ENCODE peak calls at places on chromosomes 4 and X, in six cellular contexts. X, U, B, G, O and E are unnamed samples.
A peak's percentile ranks its signal among the peaks of the same experiment; 100 is the strongest.

GRCh38 chr4:56958111-56958517 is 19.3 kb downstream of the NOA1 start:
- DNase-seq in G (no peak), B (no peak), X (no peak), O (no peak), U (no peak), E (no peak)

GRCh38 chr4:159227984-159228383 is 125.1 kb downstream of the RAPGEF2 start:
- DNase-seq in U (no peak), B (no peak), G (no peak), X (no peak), O (peak; percentile 3), E (no peak)

GRCh38 chr4:130722370-130722769 is 1626.4 kb downstream of the C4orf33 start:
- DNase-seq in B (no peak), G (no peak), O (no peak), U (no peak), X (no peak), E (no peak)

GRCh38 chr4:20544645-20545044 is 155.6 kb upstream of the PACRGL start:
- DNase-seq in X (no peak), O (peak; percentile 14), U (peak; percentile 10), B (no peak), G (no peak), E (no peak)

GRCh38 chr4:16196482-16197393 is 29.5 kb downstream of the TAPT1 start:
- DNase-seq in U (no peak), G (peak; percentile 21), X (no peak), O (peak; percentile 4), B (no peak), E (no peak)

GRCh38 chr4:15186149-15186548 is 183.9 kb downstream of the CPEB2 start:
- DNase-seq in B (no peak), O (no peak), X (no peak), U (no peak), G (no peak), E (no peak)

GRCh38 chrX:68945603-68946228 is 116.9 kb downstream of the EFNB1 start:
- DNase-seq in B (peak; percentile 53), X (no peak), O (no peak), U (peak; percentile 42), G (no peak), E (no peak)

GRCh38 chrX:13055486-13055885 is 11.1 kb upstream of the FAM9C start:
- DNase-seq in U (no peak), G (no peak), B (no peak), X (no peak), O (no peak), E (no peak)

GRCh38 chr4:169286562-169287301 is 16.0 kb upstream of the SH3RF1 start:
- DNase-seq in U (peak; percentile 32), G (no peak), B (no peak), X (no peak), O (no peak), E (no peak)

GRCh38 chr4:102687373-102687981 is 73.3 kb downstream of the MANBA start:
- DNase-seq in B (no peak), X (no peak), G (peak; percentile 93), O (no peak), U (no peak), E (no peak)

GRCh38 chrX:136754641-136755040 is 26.1 kb downstream of the ARHGEF6 start:
- DNase-seq in U (no peak), O (no peak), X (no peak), G (no peak), B (no peak), E (no peak)

GRCh38 chr4:2761035-2761923 is 5.1 kb upstream of the TNIP2 start:
- DNase-seq in U (peak; percentile 41), G (no peak), O (peak; percentile 86), B (no peak), X (no peak), E (no peak)

GRCh38 chr4:54971474-54971950 is 153.9 kb downstream of the KDR start:
- DNase-seq in B (no peak), O (peak; percentile 18), G (no peak), U (peak; percentile 45), X (no peak), E (no peak)

GRCh38 chrX:111151764-111152163 is 55.8 kb downstream of the PAK3 start:
- DNase-seq in O (no peak), B (no peak), U (no peak), X (no peak), G (no peak), E (no peak)

GRCh38 chr4:126475730-126476129 is 1157.0 kb upstream of the INTU start:
- DNase-seq in O (no peak), B (no peak), G (no peak), X (no peak), U (no peak), E (no peak)

GRCh38 chrX:13283968-13284914 is 35.6 kb downstream of the ATXN3L start:
- DNase-seq in G (no peak), B (no peak), O (no peak), X (no peak), U (no peak), E (no peak)

GRCh38 chr4:17120761-17121160 is 222.3 kb upstream of the LDB2 start:
- DNase-seq in B (no peak), G (no peak), O (no peak), X (no peak), U (no peak), E (no peak)

GRCh38 chr4:104491396-104491821 is 3.3 kb downstream of the CXXC4 start:
- DNase-seq in G (no peak), X (no peak), U (peak; percentile 46), O (no peak), B (peak; percentile 68), E (no peak)

GRCh38 chr4:2081540-2081939 is 22.4 kb downstream of the NAT8L start:
- DNase-seq in X (no peak), U (no peak), G (no peak), O (no peak), B (peak; percentile 38), E (no peak)

GRCh38 chr4:142202404-142203332 is 566.3 kb downstream of the IL15 start:
- DNase-seq in G (peak; percentile 16), B (no peak), U (no peak), X (no peak), O (no peak), E (no peak)

GRCh38 chrX:55451990-55452824 is at the start of gene MAGEH1:
- DNase-seq in B (peak; percentile 62), X (peak; percentile 37), G (peak; percentile 55), O (peak; percentile 52), U (peak; percentile 41), E (peak; percentile 39)
- TF ChIP-seq POLR2A in B (no peak), X (peak; percentile 40), G (peak; percentile 83), O (no peak), U (peak; percentile 61), E (no peak)

DNA sequence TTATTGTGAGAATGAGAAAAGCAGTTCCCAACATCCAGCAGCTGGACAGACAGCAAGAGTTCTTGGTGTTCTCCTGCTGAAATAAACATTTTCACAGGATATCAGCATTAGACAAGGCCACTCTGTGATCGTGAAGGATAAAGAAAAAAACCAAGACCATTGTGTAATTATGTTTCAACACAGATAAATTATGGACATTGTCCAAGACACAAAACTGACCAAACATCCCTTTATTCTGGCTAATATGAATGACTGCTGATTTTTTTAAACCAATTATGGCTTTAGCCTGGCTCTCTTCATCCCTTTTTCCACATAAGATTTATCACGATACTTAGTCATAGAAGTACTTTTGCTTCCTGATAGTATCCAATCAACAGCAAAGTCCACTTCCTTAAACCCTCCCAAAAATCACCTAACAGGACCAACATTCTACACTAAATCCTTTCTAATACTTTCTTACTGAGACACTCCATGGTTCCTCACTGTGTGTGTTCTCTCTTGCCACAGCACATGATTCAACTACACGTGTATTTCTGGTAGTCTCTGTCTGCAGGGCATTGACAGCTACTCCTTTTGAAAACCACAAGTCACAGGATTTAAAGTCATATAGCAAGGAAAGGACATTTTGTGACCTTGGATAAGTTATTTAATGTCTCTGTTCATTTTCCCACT is 137.0 kb upstream of the PGRMC2 start:
- DNase-seq in G (no peak), X (no peak), B (no peak), O (no peak), U (no peak), E (no peak)
- TF ChIP-seq POLR2AphosphoS5 in G (no peak), X (no peak), B (no peak), O (no peak), U (no peak), E (no peak)

DNA sequence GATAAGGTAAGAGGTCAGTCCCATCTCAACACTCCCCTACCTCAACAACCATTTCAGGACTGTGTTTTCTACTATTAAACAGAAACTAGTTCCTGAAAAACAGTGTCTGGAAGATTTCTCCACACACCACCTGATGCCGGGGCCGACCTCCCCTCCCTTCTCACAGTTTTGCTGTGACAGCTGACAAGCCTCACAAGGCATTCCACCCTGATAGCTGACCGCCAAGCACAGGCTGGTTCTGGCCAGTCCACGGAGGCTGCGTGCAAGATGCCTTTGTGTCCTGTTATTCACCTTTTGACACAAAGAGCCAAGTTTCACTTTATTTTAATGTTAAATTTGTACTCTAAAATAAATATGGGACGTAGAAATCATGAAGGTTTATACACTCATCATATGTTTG is 758.6 kb downstream of the PDHA2 start:
- DNase-seq in O (no peak), U (no peak), G (no peak), X (no peak), B (no peak), E (no peak)
- TF ChIP-seq TAF1 in O (no peak), U (no peak), G (no peak), X (no peak), B (no peak), E (no peak)

GRCh38 chr4:75940692-75941253 is at the start of gene NAAA:
- DNase-seq in U (peak; percentile 71), B (peak; percentile 92), G (no peak), X (peak; percentile 65), O (peak; percentile 62), E (peak; percentile 59)
- TF ChIP-seq POLR2A in U (peak; percentile 18), B (peak; percentile 59), G (peak; percentile 60), X (peak; percentile 51), O (peak; percentile 72), E (no peak)

DNA sequence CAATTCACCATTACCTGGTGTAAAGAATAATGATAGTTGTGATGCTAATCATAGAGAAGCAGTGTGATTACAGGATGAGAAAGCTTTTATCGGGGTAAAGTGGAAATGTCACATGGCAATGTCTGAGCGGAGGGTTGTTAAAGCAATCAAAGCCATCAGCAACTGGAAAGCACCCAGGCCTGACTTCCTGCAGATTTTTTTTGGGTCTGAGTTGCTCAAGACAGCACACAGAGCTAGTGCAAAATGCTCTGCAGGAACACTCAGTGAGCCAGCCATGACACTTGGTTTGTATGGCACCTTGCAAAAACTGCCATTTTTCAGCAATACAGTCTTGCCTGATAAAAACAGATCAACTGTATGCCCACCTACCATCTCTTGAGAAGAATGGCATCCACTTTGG is 152.9 kb downstream of the COL4A6 start:
- DNase-seq in X (no peak), O (no peak), U (no peak), B (no peak), G (no peak), E (no peak)
- TF ChIP-seq POLR2AphosphoS5 in X (no peak), O (no peak), U (no peak), B (no peak), G (no peak), E (no peak)

DNA sequence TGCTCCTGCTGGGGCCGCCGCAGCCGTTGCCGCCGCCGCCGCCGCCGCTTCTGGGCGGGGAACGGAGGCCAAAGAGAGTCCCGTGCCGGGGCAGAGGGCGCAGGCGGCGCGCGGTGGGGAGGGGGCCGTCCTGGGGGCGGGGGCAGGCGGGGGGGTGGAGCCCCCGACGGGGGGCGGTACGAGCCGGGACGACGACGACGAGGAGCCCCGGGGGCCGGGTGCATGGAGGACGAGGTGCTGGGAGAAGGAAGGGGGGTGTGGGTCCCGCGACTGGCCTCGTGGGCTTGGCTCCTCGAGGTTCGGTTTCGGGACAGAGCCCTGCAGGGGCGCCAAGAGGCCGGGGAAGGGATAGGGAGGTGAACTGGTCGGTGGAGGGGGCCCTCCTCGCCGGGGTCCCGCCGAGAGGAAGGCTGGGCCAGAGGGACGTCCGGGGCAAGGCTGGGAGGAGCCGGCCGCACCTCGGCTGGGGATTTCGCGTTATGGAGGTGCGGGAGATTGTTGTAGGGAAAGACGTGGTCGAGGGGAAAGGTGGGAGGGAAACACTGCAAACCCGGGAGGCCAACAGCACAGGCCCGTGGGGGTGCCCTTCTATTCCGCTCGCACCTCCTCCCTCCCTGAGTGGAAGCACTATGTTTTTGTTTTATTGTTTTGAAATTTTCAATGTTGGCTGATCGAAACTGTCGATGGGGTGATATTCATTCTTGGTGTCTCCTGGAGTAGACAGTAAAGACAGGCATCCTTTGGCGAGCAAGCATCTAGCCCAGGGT is 1.9 kb downstream of the BCORL1 start:
- DNase-seq in O (no peak), X (peak; percentile 42), U (peak; percentile 73), G (no peak), B (peak; percentile 53), E (no peak)
- TF ChIP-seq TAF1 in O (no peak), X (no peak), U (no peak), G (no peak), B (no peak), E (no peak)